ENCODE peak calls at places on chromosome 4, in nine cellular contexts. One of them, this sample, is unnamed.
A peak's percentile ranks its signal among the peaks of the same experiment; 100 is the strongest.

GRCh38 chr4:169315530-169316306 is 45.0 kb upstream of the SH3RF1 start:
- DNase-seq in GM12865: no peak
- DNase-seq in NCI-H1417: no peak
- DNase-seq in stimulated activated CD4-positive, alpha-beta T cell treated with anti-CD3 and anti-CD28 coated beads, Interleukin-4, amount 100 ng/mL, for 48 hours: no peak
- DNase-seq in neuronal stem cell: no peak
- DNase-seq in effector memory CD4-positive, alpha-beta T cell: no peak
- DNase-seq in NCI-H774: no peak
- DNase-seq in T-cell: no peak
- DNase-seq in astrocyte of the spinal cord: peak; percentile 65
- DNase-seq in this sample: no peak

GRCh38 chr4:140756292-140757219 is at the start of gene TBC1D9:
- DNase-seq in astrocyte of the spinal cord: peak; percentile 68
- DNase-seq in NCI-H1417: peak; percentile 93
- DNase-seq in GM12865: peak; percentile 67
- DNase-seq in effector memory CD4-positive, alpha-beta T cell: no peak
- DNase-seq in stimulated activated CD4-positive, alpha-beta T cell treated with anti-CD3 and anti-CD28 coated beads, Interleukin-4, amount 100 ng/mL, for 48 hours: no peak
- DNase-seq in T-cell: no peak
- DNase-seq in neuronal stem cell: peak; percentile 92
- DNase-seq in NCI-H774: peak; percentile 68
- DNase-seq in this sample: no peak

GRCh38 chr4:100790838-100791615 is 273.2 kb upstream of the EMCN start:
- DNase-seq in stimulated activated CD4-positive, alpha-beta T cell treated with anti-CD3 and anti-CD28 coated beads, Interleukin-4, amount 100 ng/mL, for 48 hours: no peak
- DNase-seq in effector memory CD4-positive, alpha-beta T cell: no peak
- DNase-seq in NCI-H774: no peak
- DNase-seq in neuronal stem cell: no peak
- DNase-seq in NCI-H1417: no peak
- DNase-seq in T-cell: no peak
- DNase-seq in astrocyte of the spinal cord: no peak
- DNase-seq in GM12865: no peak
- DNase-seq in this sample: no peak

GRCh38 chr4:189022441-189023035 is 883.3 kb downstream of the TRIML1 start:
- DNase-seq in GM12865: no peak
- DNase-seq in stimulated activated CD4-positive, alpha-beta T cell treated with anti-CD3 and anti-CD28 coated beads, Interleukin-4, amount 100 ng/mL, for 48 hours: no peak
- DNase-seq in effector memory CD4-positive, alpha-beta T cell: no peak
- DNase-seq in neuronal stem cell: no peak
- DNase-seq in NCI-H774: no peak
- DNase-seq in T-cell: no peak
- DNase-seq in NCI-H1417: no peak
- DNase-seq in astrocyte of the spinal cord: no peak
- DNase-seq in this sample: no peak

GRCh38 chr4:40180356-40180755 is 16.5 kb upstream of the RHOH start:
- DNase-seq in stimulated activated CD4-positive, alpha-beta T cell treated with anti-CD3 and anti-CD28 coated beads, Interleukin-4, amount 100 ng/mL, for 48 hours: no peak
- DNase-seq in NCI-H1417: no peak
- DNase-seq in T-cell: no peak
- DNase-seq in effector memory CD4-positive, alpha-beta T cell: no peak
- DNase-seq in astrocyte of the spinal cord: peak; percentile 73
- DNase-seq in GM12865: no peak
- DNase-seq in neuronal stem cell: no peak
- DNase-seq in NCI-H774: no peak
- DNase-seq in this sample: no peak

GRCh38 chr4:129344058-129344457 is 248.1 kb downstream of the C4orf33 start:
- DNase-seq in NCI-H774: no peak
- DNase-seq in T-cell: no peak
- DNase-seq in NCI-H1417: peak; percentile 4
- DNase-seq in effector memory CD4-positive, alpha-beta T cell: no peak
- DNase-seq in stimulated activated CD4-positive, alpha-beta T cell treated with anti-CD3 and anti-CD28 coated beads, Interleukin-4, amount 100 ng/mL, for 48 hours: no peak
- DNase-seq in astrocyte of the spinal cord: peak; percentile 49
- DNase-seq in GM12865: peak; percentile 38
- DNase-seq in neuronal stem cell: peak; percentile 26
- DNase-seq in this sample: no peak

GRCh38 chr4:77734928-77735327 is 84.2 kb downstream of the CNOT6L start:
- DNase-seq in NCI-H774: no peak
- DNase-seq in GM12865: peak; percentile 66
- DNase-seq in astrocyte of the spinal cord: peak; percentile 63
- DNase-seq in neuronal stem cell: no peak
- DNase-seq in NCI-H1417: no peak
- DNase-seq in T-cell: no peak
- DNase-seq in effector memory CD4-positive, alpha-beta T cell: peak; percentile 5
- DNase-seq in stimulated activated CD4-positive, alpha-beta T cell treated with anti-CD3 and anti-CD28 coated beads, Interleukin-4, amount 100 ng/mL, for 48 hours: peak; percentile 13
- DNase-seq in this sample: peak; percentile 56

GRCh38 chr4:2928242-2929155 is 34.7 kb downstream of the NOP14 start:
- DNase-seq in neuronal stem cell: no peak
- DNase-seq in GM12865: no peak
- DNase-seq in effector memory CD4-positive, alpha-beta T cell: no peak
- DNase-seq in stimulated activated CD4-positive, alpha-beta T cell treated with anti-CD3 and anti-CD28 coated beads, Interleukin-4, amount 100 ng/mL, for 48 hours: no peak
- DNase-seq in NCI-H1417: no peak
- DNase-seq in astrocyte of the spinal cord: no peak
- DNase-seq in T-cell: no peak
- DNase-seq in NCI-H774: no peak
- DNase-seq in this sample: no peak

GRCh38 chr4:81421346-81422218 is 50.1 kb downstream of the RASGEF1B start:
- DNase-seq in stimulated activated CD4-positive, alpha-beta T cell treated with anti-CD3 and anti-CD28 coated beads, Interleukin-4, amount 100 ng/mL, for 48 hours: no peak
- DNase-seq in NCI-H774: no peak
- DNase-seq in T-cell: no peak
- DNase-seq in effector memory CD4-positive, alpha-beta T cell: no peak
- DNase-seq in GM12865: peak; percentile 59
- DNase-seq in astrocyte of the spinal cord: peak; percentile 52
- DNase-seq in NCI-H1417: peak; percentile 66
- DNase-seq in neuronal stem cell: no peak
- DNase-seq in this sample: no peak

GRCh38 chr4:1255151-1255550 is 6.2 kb upstream of the CTBP1 start:
- DNase-seq in GM12865: no peak
- DNase-seq in effector memory CD4-positive, alpha-beta T cell: no peak
- DNase-seq in NCI-H774: no peak
- DNase-seq in stimulated activated CD4-positive, alpha-beta T cell treated with anti-CD3 and anti-CD28 coated beads, Interleukin-4, amount 100 ng/mL, for 48 hours: no peak
- DNase-seq in neuronal stem cell: no peak
- DNase-seq in NCI-H1417: no peak
- DNase-seq in T-cell: no peak
- DNase-seq in astrocyte of the spinal cord: no peak
- DNase-seq in this sample: no peak

GRCh38 chr4:155703486-155704227 is 37.0 kb downstream of the GUCY1A1 start:
- DNase-seq in NCI-H774: no peak
- DNase-seq in NCI-H1417: no peak
- DNase-seq in neuronal stem cell: no peak
- DNase-seq in astrocyte of the spinal cord: peak; percentile 12
- DNase-seq in T-cell: no peak
- DNase-seq in effector memory CD4-positive, alpha-beta T cell: no peak
- DNase-seq in stimulated activated CD4-positive, alpha-beta T cell treated with anti-CD3 and anti-CD28 coated beads, Interleukin-4, amount 100 ng/mL, for 48 hours: no peak
- DNase-seq in GM12865: peak; percentile 61
- DNase-seq in this sample: no peak

GRCh38 chr4:80990851-80991250 is 39.7 kb upstream of the BMP3 start:
- DNase-seq in effector memory CD4-positive, alpha-beta T cell: no peak
- DNase-seq in stimulated activated CD4-positive, alpha-beta T cell treated with anti-CD3 and anti-CD28 coated beads, Interleukin-4, amount 100 ng/mL, for 48 hours: no peak
- DNase-seq in NCI-H774: no peak
- DNase-seq in T-cell: no peak
- DNase-seq in astrocyte of the spinal cord: no peak
- DNase-seq in GM12865: peak; percentile 3
- DNase-seq in neuronal stem cell: peak; percentile 35
- DNase-seq in NCI-H1417: no peak
- DNase-seq in this sample: no peak

GRCh38 chr4:43757147-43757546 is 691.5 kb downstream of the KCTD8 start:
- DNase-seq in GM12865: no peak
- DNase-seq in stimulated activated CD4-positive, alpha-beta T cell treated with anti-CD3 and anti-CD28 coated beads, Interleukin-4, amount 100 ng/mL, for 48 hours: no peak
- DNase-seq in T-cell: no peak
- DNase-seq in neuronal stem cell: no peak
- DNase-seq in effector memory CD4-positive, alpha-beta T cell: no peak
- DNase-seq in astrocyte of the spinal cord: peak; percentile 1
- DNase-seq in NCI-H774: no peak
- DNase-seq in NCI-H1417: peak; percentile 2
- DNase-seq in this sample: no peak

GRCh38 chr4:3673176-3673575 is 93.0 kb upstream of the ADRA2C start:
- DNase-seq in GM12865: no peak
- DNase-seq in T-cell: no peak
- DNase-seq in neuronal stem cell: no peak
- DNase-seq in NCI-H774: no peak
- DNase-seq in astrocyte of the spinal cord: no peak
- DNase-seq in effector memory CD4-positive, alpha-beta T cell: no peak
- DNase-seq in NCI-H1417: no peak
- DNase-seq in stimulated activated CD4-positive, alpha-beta T cell treated with anti-CD3 and anti-CD28 coated beads, Interleukin-4, amount 100 ng/mL, for 48 hours: no peak
- DNase-seq in this sample: no peak

GRCh38 chr4:140056015-140056414 is 98.0 kb downstream of the MAML3 start:
- DNase-seq in astrocyte of the spinal cord: no peak
- DNase-seq in NCI-H1417: no peak
- DNase-seq in stimulated activated CD4-positive, alpha-beta T cell treated with anti-CD3 and anti-CD28 coated beads, Interleukin-4, amount 100 ng/mL, for 48 hours: no peak
- DNase-seq in NCI-H774: no peak
- DNase-seq in GM12865: no peak
- DNase-seq in neuronal stem cell: no peak
- DNase-seq in T-cell: no peak
- DNase-seq in effector memory CD4-positive, alpha-beta T cell: no peak
- DNase-seq in this sample: no peak

GRCh38 chr4:6343950-6344408 is 74.3 kb downstream of the WFS1 start:
- DNase-seq in NCI-H1417: no peak
- DNase-seq in T-cell: no peak
- DNase-seq in GM12865: peak; percentile 36
- DNase-seq in astrocyte of the spinal cord: peak; percentile 44
- DNase-seq in effector memory CD4-positive, alpha-beta T cell: no peak
- DNase-seq in neuronal stem cell: no peak
- DNase-seq in NCI-H774: no peak
- DNase-seq in stimulated activated CD4-positive, alpha-beta T cell treated with anti-CD3 and anti-CD28 coated beads, Interleukin-4, amount 100 ng/mL, for 48 hours: no peak
- DNase-seq in this sample: no peak

GRCh38 chr4:8185280-8185679 is 13.8 kb upstream of the SH3TC1 start:
- DNase-seq in effector memory CD4-positive, alpha-beta T cell: no peak
- DNase-seq in GM12865: no peak
- DNase-seq in astrocyte of the spinal cord: peak; percentile 93
- DNase-seq in neuronal stem cell: no peak
- DNase-seq in T-cell: no peak
- DNase-seq in stimulated activated CD4-positive, alpha-beta T cell treated with anti-CD3 and anti-CD28 coated beads, Interleukin-4, amount 100 ng/mL, for 48 hours: no peak
- DNase-seq in NCI-H774: no peak
- DNase-seq in NCI-H1417: no peak
- DNase-seq in this sample: no peak

GRCh38 chr4:41028392-41029076 is 185.8 kb downstream of the APBB2 start:
- DNase-seq in neuronal stem cell: no peak
- DNase-seq in effector memory CD4-positive, alpha-beta T cell: no peak
- DNase-seq in NCI-H1417: no peak
- DNase-seq in astrocyte of the spinal cord: no peak
- DNase-seq in T-cell: no peak
- DNase-seq in GM12865: peak; percentile 41
- DNase-seq in NCI-H774: no peak
- DNase-seq in stimulated activated CD4-positive, alpha-beta T cell treated with anti-CD3 and anti-CD28 coated beads, Interleukin-4, amount 100 ng/mL, for 48 hours: no peak
- DNase-seq in this sample: no peak

GRCh38 chr4:54233697-54234496 is 4.8 kb downstream of the PDGFRA start:
- DNase-seq in GM12865: peak; percentile 81
- DNase-seq in astrocyte of the spinal cord: peak; percentile 84
- DNase-seq in effector memory CD4-positive, alpha-beta T cell: peak; percentile 54
- DNase-seq in neuronal stem cell: peak; percentile 79
- DNase-seq in T-cell: peak; percentile 34
- DNase-seq in stimulated activated CD4-positive, alpha-beta T cell treated with anti-CD3 and anti-CD28 coated beads, Interleukin-4, amount 100 ng/mL, for 48 hours: peak; percentile 51
- DNase-seq in NCI-H774: peak; percentile 75
- DNase-seq in NCI-H1417: peak; percentile 78
- DNase-seq in this sample: peak; percentile 62

GRCh38 chr4:53716011-53716410 is 124.7 kb upstream of the LNX1 start:
- DNase-seq in stimulated activated CD4-positive, alpha-beta T cell treated with anti-CD3 and anti-CD28 coated beads, Interleukin-4, amount 100 ng/mL, for 48 hours: no peak
- DNase-seq in NCI-H1417: no peak
- DNase-seq in astrocyte of the spinal cord: no peak
- DNase-seq in GM12865: no peak
- DNase-seq in T-cell: no peak
- DNase-seq in neuronal stem cell: no peak
- DNase-seq in NCI-H774: no peak
- DNase-seq in effector memory CD4-positive, alpha-beta T cell: no peak
- DNase-seq in this sample: no peak

GRCh38 chr4:6753103-6753560 is 29.4 kb upstream of the KIAA0232 start:
- DNase-seq in neuronal stem cell: no peak
- DNase-seq in stimulated activated CD4-positive, alpha-beta T cell treated with anti-CD3 and anti-CD28 coated beads, Interleukin-4, amount 100 ng/mL, for 48 hours: no peak
- DNase-seq in NCI-H1417: no peak
- DNase-seq in NCI-H774: no peak
- DNase-seq in effector memory CD4-positive, alpha-beta T cell: no peak
- DNase-seq in GM12865: no peak
- DNase-seq in astrocyte of the spinal cord: no peak
- DNase-seq in T-cell: no peak
- DNase-seq in this sample: no peak

GRCh38 chr4:102616661-102617060 is 115.5 kb downstream of the NFKB1 start:
- DNase-seq in T-cell: no peak
- DNase-seq in effector memory CD4-positive, alpha-beta T cell: no peak
- DNase-seq in astrocyte of the spinal cord: no peak
- DNase-seq in NCI-H1417: no peak
- DNase-seq in NCI-H774: peak; percentile 17
- DNase-seq in stimulated activated CD4-positive, alpha-beta T cell treated with anti-CD3 and anti-CD28 coated beads, Interleukin-4, amount 100 ng/mL, for 48 hours: no peak
- DNase-seq in neuronal stem cell: no peak
- DNase-seq in GM12865: no peak
- DNase-seq in this sample: no peak

GRCh38 chr4:61500883-61501282 is 300.8 kb downstream of the ADGRL3 start:
- DNase-seq in NCI-H1417: no peak
- DNase-seq in NCI-H774: no peak
- DNase-seq in GM12865: no peak
- DNase-seq in neuronal stem cell: no peak
- DNase-seq in T-cell: no peak
- DNase-seq in stimulated activated CD4-positive, alpha-beta T cell treated with anti-CD3 and anti-CD28 coated beads, Interleukin-4, amount 100 ng/mL, for 48 hours: no peak
- DNase-seq in effector memory CD4-positive, alpha-beta T cell: no peak
- DNase-seq in astrocyte of the spinal cord: no peak
- DNase-seq in this sample: no peak